ENCODE peak calls at places on chromosomes 12 and 14, in four cellular contexts. One of them, this sample, is unnamed.

GRCh38 chr14:78519863-78520262 is 349.7 kb downstream of the NRXN3 start:
- DNase-seq in GM12878: no peak
- DNase-seq in CD4-positive, CD25-positive, alpha-beta regulatory T cell: no peak
- DNase-seq in tibial nerve: no peak
- DNase-seq in this sample: no peak

GRCh38 chr12:120903382-120903817 is 758 bp downstream of the SPPL3 start:
- DNase-seq in GM12878: peak; percentile 48
- DNase-seq in tibial nerve: peak; percentile 23
- DNase-seq in CD4-positive, CD25-positive, alpha-beta regulatory T cell: peak; percentile 78
- DNase-seq in this sample: peak; percentile 84

GRCh38 chr12:90074086-90074485 is 365.4 kb upstream of the ATP2B1 start:
- DNase-seq in tibial nerve: no peak
- DNase-seq in GM12878: no peak
- DNase-seq in CD4-positive, CD25-positive, alpha-beta regulatory T cell: no peak
- DNase-seq in this sample: no peak

GRCh38 chr12:53327435-53328042 is 6.1 kb upstream of the AAAS start:
- DNase-seq in CD4-positive, CD25-positive, alpha-beta regulatory T cell: no peak
- DNase-seq in tibial nerve: no peak
- DNase-seq in GM12878: no peak
- DNase-seq in this sample: no peak

GRCh38 chr12:14873440-14874185 is 12.0 kb downstream of the MGP start:
- DNase-seq in GM12878: no peak
- DNase-seq in CD4-positive, CD25-positive, alpha-beta regulatory T cell: no peak
- DNase-seq in tibial nerve: no peak
- DNase-seq in this sample: no peak

GRCh38 chr12:75893758-75894157 is 137.8 kb downstream of the PHLDA1 start:
- DNase-seq in GM12878: no peak
- DNase-seq in CD4-positive, CD25-positive, alpha-beta regulatory T cell: no peak
- DNase-seq in tibial nerve: no peak
- DNase-seq in this sample: no peak

GRCh38 chr12:1474567-1475153 is 119.7 kb downstream of the FBXL14 start:
- DNase-seq in tibial nerve: no peak
- DNase-seq in GM12878: no peak
- DNase-seq in CD4-positive, CD25-positive, alpha-beta regulatory T cell: no peak
- DNase-seq in this sample: no peak

GRCh38 chr14:105525861-105526780 is at the start of gene TMEM121:
- DNase-seq in CD4-positive, CD25-positive, alpha-beta regulatory T cell: peak; percentile 41
- DNase-seq in GM12878: no peak
- DNase-seq in tibial nerve: no peak
- DNase-seq in this sample: peak; percentile 74

GRCh38 chr12:50221228-50222008 is 54.2 kb upstream of the CERS5 start:
- DNase-seq in GM12878: peak; percentile 53
- DNase-seq in tibial nerve: no peak
- DNase-seq in CD4-positive, CD25-positive, alpha-beta regulatory T cell: no peak
- DNase-seq in this sample: no peak

GRCh38 chr14:22551597-22551982 is 37.4 kb downstream of the DAD1 start:
- DNase-seq in GM12878: no peak
- DNase-seq in tibial nerve: no peak
- DNase-seq in CD4-positive, CD25-positive, alpha-beta regulatory T cell: no peak
- DNase-seq in this sample: no peak

GRCh38 chr12:107511292-107511691 is 174.3 kb upstream of the PWP1 start:
- DNase-seq in tibial nerve: no peak
- DNase-seq in CD4-positive, CD25-positive, alpha-beta regulatory T cell: no peak
- DNase-seq in GM12878: no peak
- DNase-seq in this sample: no peak

GRCh38 chr12:8860165-8860961 is 37.9 kb downstream of the A2ML1 start:
- DNase-seq in CD4-positive, CD25-positive, alpha-beta regulatory T cell: no peak
- DNase-seq in tibial nerve: peak; percentile 28
- DNase-seq in GM12878: no peak
- DNase-seq in this sample: no peak

GRCh38 chr12:49553512-49554088 is 14.3 kb downstream of the MCRS1 start:
- DNase-seq in GM12878: no peak
- DNase-seq in CD4-positive, CD25-positive, alpha-beta regulatory T cell: no peak
- DNase-seq in tibial nerve: no peak
- DNase-seq in this sample: no peak

GRCh38 chr12:20514598-20514997 is 146.3 kb downstream of the PDE3A start:
- DNase-seq in GM12878: no peak
- DNase-seq in CD4-positive, CD25-positive, alpha-beta regulatory T cell: no peak
- DNase-seq in tibial nerve: no peak
- DNase-seq in this sample: no peak

GRCh38 chr14:99041820-99042174 is 230.2 kb downstream of the BCL11B start:
- DNase-seq in tibial nerve: no peak
- DNase-seq in CD4-positive, CD25-positive, alpha-beta regulatory T cell: no peak
- DNase-seq in GM12878: no peak
- DNase-seq in this sample: no peak

GRCh38 chr14:39107624-39108023 is 4.6 kb upstream of the SEC23A start:
- DNase-seq in CD4-positive, CD25-positive, alpha-beta regulatory T cell: no peak
- DNase-seq in tibial nerve: no peak
- DNase-seq in GM12878: no peak
- DNase-seq in this sample: no peak

GRCh38 chr12:88111074-88111652 is 30.7 kb downstream of the CEP290 start:
- DNase-seq in GM12878: peak; percentile 2
- DNase-seq in tibial nerve: no peak
- DNase-seq in CD4-positive, CD25-positive, alpha-beta regulatory T cell: no peak
- DNase-seq in this sample: no peak

GRCh38 chr12:93429448-93429847 is 12.3 kb downstream of the UBE2N start:
- DNase-seq in CD4-positive, CD25-positive, alpha-beta regulatory T cell: no peak
- DNase-seq in GM12878: no peak
- DNase-seq in tibial nerve: no peak
- DNase-seq in this sample: no peak

GRCh38 chr12:132084681-132085635 is 59.2 kb downstream of the DDX51 start:
- DNase-seq in CD4-positive, CD25-positive, alpha-beta regulatory T cell: peak; percentile 63
- DNase-seq in tibial nerve: no peak
- DNase-seq in GM12878: no peak
- DNase-seq in this sample: peak; percentile 91

GRCh38 chr12:52204931-52205505 is 13.2 kb upstream of the KRT80 start:
- DNase-seq in GM12878: no peak
- DNase-seq in tibial nerve: no peak
- DNase-seq in CD4-positive, CD25-positive, alpha-beta regulatory T cell: no peak
- DNase-seq in this sample: no peak

GRCh38 chr12:93990832-93991748 is 157.3 kb upstream of the PLXNC1 start:
- DNase-seq in GM12878: no peak
- DNase-seq in tibial nerve: no peak
- DNase-seq in CD4-positive, CD25-positive, alpha-beta regulatory T cell: no peak
- DNase-seq in this sample: peak; percentile 73

GRCh38 chr12:124277394-124278222 is 17.3 kb upstream of the RFLNA start:
- DNase-seq in GM12878: no peak
- DNase-seq in CD4-positive, CD25-positive, alpha-beta regulatory T cell: no peak
- DNase-seq in tibial nerve: no peak
- DNase-seq in this sample: no peak

GRCh38 chr12:124278389-124279101 is 16.3 kb upstream of the RFLNA start:
- DNase-seq in GM12878: no peak
- DNase-seq in tibial nerve: peak; percentile 70
- DNase-seq in CD4-positive, CD25-positive, alpha-beta regulatory T cell: no peak
- DNase-seq in this sample: no peak

GRCh38 chr12:124279846-124280360 is 15.0 kb upstream of the RFLNA start:
- DNase-seq in GM12878: no peak
- DNase-seq in CD4-positive, CD25-positive, alpha-beta regulatory T cell: no peak
- DNase-seq in tibial nerve: no peak
- DNase-seq in this sample: no peak

GRCh38 chr12:124281309-124281708 is 13.6 kb upstream of the RFLNA start:
- DNase-seq in tibial nerve: no peak
- DNase-seq in GM12878: no peak
- DNase-seq in CD4-positive, CD25-positive, alpha-beta regulatory T cell: no peak
- DNase-seq in this sample: no peak

GRCh38 chr12:124279315-124279714 is 15.6 kb upstream of the RFLNA start:
- DNase-seq in tibial nerve: no peak
- DNase-seq in CD4-positive, CD25-positive, alpha-beta regulatory T cell: no peak
- DNase-seq in GM12878: no peak
- DNase-seq in this sample: no peak
- H3K4me3 ChIP-seq in tibial nerve: no peak overlapping the region
- H3K4me3 ChIP-seq in CD4-positive, CD25-positive, alpha-beta regulatory T cell: no peak overlapping the region
- H3K4me3 ChIP-seq in GM12878: no peak overlapping the region
- H3K4me3 ChIP-seq in this sample: no peak overlapping the region

GRCh38 chr12:25320123-25321006 is 69.6 kb upstream of the KRAS start:
- DNase-seq in tibial nerve: no peak
- DNase-seq in GM12878: peak; percentile 82
- DNase-seq in CD4-positive, CD25-positive, alpha-beta regulatory T cell: no peak
- DNase-seq in this sample: no peak

GRCh38 chr12:25322351-25322750 is 71.6 kb upstream of the KRAS start:
- DNase-seq in tibial nerve: no peak
- DNase-seq in CD4-positive, CD25-positive, alpha-beta regulatory T cell: no peak
- DNase-seq in GM12878: no peak
- DNase-seq in this sample: no peak

GRCh38 chr12:25321772-25322171 is 71.0 kb upstream of the KRAS start:
- DNase-seq in CD4-positive, CD25-positive, alpha-beta regulatory T cell: no peak
- DNase-seq in tibial nerve: no peak
- DNase-seq in GM12878: no peak
- DNase-seq in this sample: no peak

GRCh38 chr12:25317553-25317952 is 66.8 kb upstream of the KRAS start:
- DNase-seq in GM12878: no peak
- DNase-seq in CD4-positive, CD25-positive, alpha-beta regulatory T cell: no peak
- DNase-seq in tibial nerve: no peak
- DNase-seq in this sample: no peak

DNA sequence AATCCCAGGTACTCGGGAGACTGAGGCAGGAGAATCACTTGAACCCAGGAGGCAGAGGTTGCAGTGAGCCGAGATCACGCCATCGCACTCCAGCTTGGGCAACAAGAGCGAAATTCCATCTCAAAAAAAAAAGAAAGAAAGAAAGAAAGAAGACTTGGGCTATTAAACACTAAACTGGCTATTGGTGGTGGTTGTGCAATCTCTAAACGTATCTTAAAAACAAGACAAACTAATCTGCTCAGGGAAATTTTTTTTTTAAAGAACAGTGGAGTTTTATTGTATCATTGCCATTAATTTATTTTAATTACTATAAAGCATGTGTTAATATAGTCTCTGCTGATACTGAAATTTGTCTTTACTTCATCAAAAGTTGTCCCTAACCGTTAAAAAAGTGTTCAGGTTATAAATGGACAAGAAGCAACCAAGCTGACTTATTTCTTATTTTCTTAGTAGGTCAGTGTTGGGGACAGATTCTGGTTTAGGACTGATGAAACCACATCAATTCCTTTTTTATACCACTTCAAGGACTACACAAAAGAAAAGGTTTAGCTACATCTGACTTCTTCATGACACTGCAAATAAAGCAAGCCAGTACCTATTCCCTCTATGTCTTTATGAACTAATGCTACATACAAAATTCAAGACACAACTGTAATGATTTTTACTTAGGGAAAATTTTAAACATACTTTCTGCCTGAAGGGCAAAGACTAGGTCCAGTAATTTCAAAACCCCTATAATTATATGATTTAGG is 68.7 kb upstream of the KRAS start:
- DNase-seq in CD4-positive, CD25-positive, alpha-beta regulatory T cell: no peak
- DNase-seq in tibial nerve: no peak
- DNase-seq in GM12878: no peak
- DNase-seq in this sample: no peak
- H3K4me1 ChIP-seq in CD4-positive, CD25-positive, alpha-beta regulatory T cell: peaks cover 13% of the 10 kb centered on the region
- H3K4me1 ChIP-seq in tibial nerve: no peaks in the 10 kb centered on the region
- H3K4me1 ChIP-seq in GM12878: peaks cover 40% of the 10 kb centered on the region
- H3K4me1 ChIP-seq in this sample: no peaks in the 10 kb centered on the region

GRCh38 chr14:95655461-95655860 is 30.8 kb upstream of the TCL1B start:
- DNase-seq in GM12878: no peak
- DNase-seq in tibial nerve: no peak
- DNase-seq in CD4-positive, CD25-positive, alpha-beta regulatory T cell: no peak
- DNase-seq in this sample: no peak

GRCh38 chr14:95652690-95653089 is 33.5 kb upstream of the TCL1B start:
- DNase-seq in CD4-positive, CD25-positive, alpha-beta regulatory T cell: no peak
- DNase-seq in tibial nerve: no peak
- DNase-seq in GM12878: no peak
- DNase-seq in this sample: no peak

GRCh38 chr14:95649230-95649629 is 37.0 kb upstream of the TCL1B start:
- DNase-seq in CD4-positive, CD25-positive, alpha-beta regulatory T cell: no peak
- DNase-seq in tibial nerve: no peak
- DNase-seq in GM12878: no peak
- DNase-seq in this sample: no peak

GRCh38 chr14:95651028-95651427 is 35.2 kb upstream of the TCL1B start:
- DNase-seq in CD4-positive, CD25-positive, alpha-beta regulatory T cell: no peak
- DNase-seq in GM12878: no peak
- DNase-seq in tibial nerve: no peak
- DNase-seq in this sample: no peak

GRCh38 chr14:95652171-95652570 is 34.1 kb upstream of the TCL1B start:
- DNase-seq in CD4-positive, CD25-positive, alpha-beta regulatory T cell: no peak
- DNase-seq in GM12878: no peak
- DNase-seq in tibial nerve: no peak
- DNase-seq in this sample: no peak
- H3K27ac ChIP-seq in CD4-positive, CD25-positive, alpha-beta regulatory T cell: no peak overlapping the region
- H3K27ac ChIP-seq in GM12878: peak overlapping the region; percentile 67
- H3K27ac ChIP-seq in tibial nerve: no peak overlapping the region
- H3K27ac ChIP-seq in this sample: no peak overlapping the region

GRCh38 chr12:122528582-122528981 is 1.5 kb downstream of the KNTC1 start:
- DNase-seq in GM12878: no peak
- DNase-seq in CD4-positive, CD25-positive, alpha-beta regulatory T cell: no peak
- DNase-seq in tibial nerve: no peak
- DNase-seq in this sample: no peak
- H3K4me3 ChIP-seq in GM12878: peak overlapping the region; percentile 96
- H3K4me3 ChIP-seq in CD4-positive, CD25-positive, alpha-beta regulatory T cell: peak overlapping the region; percentile 7
- H3K4me3 ChIP-seq in tibial nerve: no peak overlapping the region
- H3K4me3 ChIP-seq in this sample: no peak overlapping the region

GRCh38 chr14:101844752-101845151 is 83.2 kb downstream of the PPP2R5C start:
- DNase-seq in CD4-positive, CD25-positive, alpha-beta regulatory T cell: no peak
- DNase-seq in GM12878: no peak
- DNase-seq in tibial nerve: no peak
- DNase-seq in this sample: no peak

GRCh38 chr14:101845896-101846295 is 84.4 kb downstream of the PPP2R5C start:
- DNase-seq in CD4-positive, CD25-positive, alpha-beta regulatory T cell: no peak
- DNase-seq in tibial nerve: no peak
- DNase-seq in GM12878: no peak
- DNase-seq in this sample: no peak

GRCh38 chr14:101843665-101844064 is 82.2 kb downstream of the PPP2R5C start:
- DNase-seq in tibial nerve: no peak
- DNase-seq in CD4-positive, CD25-positive, alpha-beta regulatory T cell: peak; percentile 26
- DNase-seq in GM12878: peak; percentile 69
- DNase-seq in this sample: no peak

GRCh38 chr14:101844219-101844618 is 82.7 kb downstream of the PPP2R5C start:
- DNase-seq in CD4-positive, CD25-positive, alpha-beta regulatory T cell: no peak
- DNase-seq in GM12878: no peak
- DNase-seq in tibial nerve: no peak
- DNase-seq in this sample: peak; percentile 71

GRCh38 chr14:101845496-101845895 is 84.0 kb downstream of the PPP2R5C start:
- DNase-seq in GM12878: no peak
- DNase-seq in tibial nerve: no peak
- DNase-seq in CD4-positive, CD25-positive, alpha-beta regulatory T cell: no peak
- DNase-seq in this sample: no peak
- H3K4me1 ChIP-seq in GM12878: peaks cover 50% of the 10 kb centered on the region
- H3K4me1 ChIP-seq in tibial nerve: no peaks in the 10 kb centered on the region
- H3K4me1 ChIP-seq in CD4-positive, CD25-positive, alpha-beta regulatory T cell: peaks cover 62% of the 10 kb centered on the region
- H3K4me1 ChIP-seq in this sample: peaks cover 5% of the 10 kb centered on the region

DNA sequence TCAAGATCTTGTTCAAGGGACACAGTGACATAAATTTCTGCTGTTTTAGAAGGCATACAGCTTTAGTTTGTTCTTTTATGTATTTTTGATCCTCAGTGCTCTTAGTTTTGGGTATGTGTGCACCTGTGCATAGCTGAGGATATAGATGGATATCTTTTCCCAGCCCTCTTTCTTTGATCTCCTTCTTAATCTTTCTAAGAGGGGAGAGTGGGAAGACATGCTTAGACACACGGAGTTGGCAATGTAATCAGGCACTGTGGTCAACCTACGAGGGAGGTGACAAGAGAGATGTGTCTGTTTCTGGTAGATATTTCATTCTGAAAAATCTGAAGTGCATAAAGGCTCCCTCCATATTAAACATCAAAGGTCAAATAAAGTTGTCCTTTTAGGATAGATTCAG is 340.6 kb downstream of the TMEM132D start:
- DNase-seq in CD4-positive, CD25-positive, alpha-beta regulatory T cell: no peak
- DNase-seq in GM12878: no peak
- DNase-seq in tibial nerve: no peak
- DNase-seq in this sample: no peak
- H3K27ac ChIP-seq in CD4-positive, CD25-positive, alpha-beta regulatory T cell: no peak overlapping the region
- H3K27ac ChIP-seq in GM12878: no peak overlapping the region
- H3K27ac ChIP-seq in tibial nerve: no peak overlapping the region
- H3K27ac ChIP-seq in this sample: no peak overlapping the region

GRCh38 chr14:91241848-91242247 is 2.7 kb downstream of the GPR68 start:
- DNase-seq in CD4-positive, CD25-positive, alpha-beta regulatory T cell: no peak
- DNase-seq in tibial nerve: no peak
- DNase-seq in GM12878: peak; percentile 77
- DNase-seq in this sample: no peak
- H3K4me3 ChIP-seq in CD4-positive, CD25-positive, alpha-beta regulatory T cell: peak overlapping the region; percentile 92
- H3K4me3 ChIP-seq in tibial nerve: no peak overlapping the region
- H3K4me3 ChIP-seq in GM12878: peak overlapping the region; percentile 55
- H3K4me3 ChIP-seq in this sample: no peak overlapping the region

This sample was measured in right cardiac atrium.